ENCODE peak calls at places on chromosome 9, in eight cellular contexts. One of them, this sample, is unnamed.

GRCh38 chr9:121303456-121304451 is 35.8 kb downstream of the GSN start:
- DNase-seq in anterior cingulate cortex: no peak
- DNase-seq in immature natural killer cell: no peak
- DNase-seq in pancreas: peak
- DNase-seq in T-helper 17 cell: no peak
- DNase-seq in cardiac muscle cell: no peak
- DNase-seq in dorsolateral prefrontal cortex: peak
- DNase-seq in NCI-H2081: no peak
- DNase-seq in this sample: no peak

GRCh38 chr9:135805422-135806022 is 101.8 kb downstream of the CAMSAP1 start:
- DNase-seq in anterior cingulate cortex: no peak
- DNase-seq in immature natural killer cell: no peak
- DNase-seq in pancreas: no peak
- DNase-seq in T-helper 17 cell: no peak
- DNase-seq in cardiac muscle cell: no peak
- DNase-seq in dorsolateral prefrontal cortex: no peak
- DNase-seq in NCI-H2081: no peak
- DNase-seq in this sample: no peak

GRCh38 chr9:2127486-2127885 is 112.3 kb downstream of the SMARCA2 start:
- DNase-seq in anterior cingulate cortex: no peak
- DNase-seq in immature natural killer cell: no peak
- DNase-seq in pancreas: no peak
- DNase-seq in T-helper 17 cell: no peak
- DNase-seq in cardiac muscle cell: peak
- DNase-seq in dorsolateral prefrontal cortex: no peak
- DNase-seq in NCI-H2081: no peak
- DNase-seq in this sample: no peak

GRCh38 chr9:21205204-21205603 is 1.7 kb downstream of the IFNA10 start:
- DNase-seq in anterior cingulate cortex: no peak
- DNase-seq in immature natural killer cell: no peak
- DNase-seq in pancreas: no peak
- DNase-seq in T-helper 17 cell: no peak
- DNase-seq in cardiac muscle cell: no peak
- DNase-seq in dorsolateral prefrontal cortex: no peak
- DNase-seq in NCI-H2081: no peak
- DNase-seq in this sample: no peak

GRCh38 chr9:72896439-72896838 is 56.4 kb downstream of the ALDH1A1 start:
- DNase-seq in anterior cingulate cortex: no peak
- DNase-seq in immature natural killer cell: no peak
- DNase-seq in pancreas: no peak
- DNase-seq in T-helper 17 cell: no peak
- DNase-seq in cardiac muscle cell: no peak
- DNase-seq in dorsolateral prefrontal cortex: no peak
- DNase-seq in NCI-H2081: no peak
- DNase-seq in this sample: no peak

GRCh38 chr9:15079989-15080388 is 169.8 kb upstream of the FREM1 start:
- DNase-seq in anterior cingulate cortex: no peak
- DNase-seq in immature natural killer cell: no peak
- DNase-seq in pancreas: no peak
- DNase-seq in T-helper 17 cell: no peak
- DNase-seq in cardiac muscle cell: no peak
- DNase-seq in dorsolateral prefrontal cortex: no peak
- DNase-seq in NCI-H2081: no peak
- DNase-seq in this sample: no peak

GRCh38 chr9:75601280-75601679 is 289.2 kb upstream of the PCSK5 start:
- DNase-seq in anterior cingulate cortex: no peak
- DNase-seq in immature natural killer cell: no peak
- DNase-seq in pancreas: no peak
- DNase-seq in T-helper 17 cell: no peak
- DNase-seq in cardiac muscle cell: no peak
- DNase-seq in dorsolateral prefrontal cortex: no peak
- DNase-seq in NCI-H2081: no peak
- DNase-seq in this sample: no peak

GRCh38 chr9:5818424-5819142 is 14.3 kb downstream of the ERMP1 start:
- DNase-seq in anterior cingulate cortex: no peak
- DNase-seq in immature natural killer cell: no peak
- DNase-seq in pancreas: no peak
- DNase-seq in T-helper 17 cell: no peak
- DNase-seq in cardiac muscle cell: no peak
- DNase-seq in dorsolateral prefrontal cortex: no peak
- DNase-seq in NCI-H2081: no peak
- DNase-seq in this sample: no peak

GRCh38 chr9:130938652-130939404 is at the start of gene FIBCD1:
- DNase-seq in anterior cingulate cortex: no peak
- DNase-seq in immature natural killer cell: no peak
- DNase-seq in pancreas: peak
- DNase-seq in T-helper 17 cell: no peak
- DNase-seq in cardiac muscle cell: peak
- DNase-seq in dorsolateral prefrontal cortex: no peak
- DNase-seq in NCI-H2081: no peak
- DNase-seq in this sample: no peak

GRCh38 chr9:122946486-122947003 is 5.7 kb downstream of the RABGAP1 start:
- DNase-seq in anterior cingulate cortex: no peak
- DNase-seq in immature natural killer cell: no peak
- DNase-seq in pancreas: no peak
- DNase-seq in T-helper 17 cell: no peak
- DNase-seq in cardiac muscle cell: no peak
- DNase-seq in dorsolateral prefrontal cortex: no peak
- DNase-seq in NCI-H2081: no peak
- DNase-seq in this sample: no peak

This sample was measured in GF-D8.